ENCODE peak calls at places on chromosome 10, in four cellular contexts. One of them, this sample, is unnamed.
A peak's percentile ranks its signal among the peaks of the same experiment; 100 is the strongest.

GRCh38 chr10:3774814-3775670 is 10.0 kb downstream of the KLF6 start:
- DNase-seq in HepG2: no peak
- DNase-seq in K562: peak; percentile 50
- DNase-seq in WTC11: no peak
- DNase-seq in this sample: no peak

GRCh38 chr10:43671659-43672555 is 23.2 kb upstream of the ZNF32 start:
- DNase-seq in HepG2: peak; percentile 69
- DNase-seq in K562: peak; percentile 82
- DNase-seq in WTC11: peak; percentile 60
- DNase-seq in this sample: peak; percentile 71

GRCh38 chr10:117005454-117006055 is 568 bp upstream of the SHTN1 start:
- DNase-seq in HepG2: peak; percentile 37
- DNase-seq in K562: peak; percentile 30
- DNase-seq in WTC11: peak; percentile 64
- DNase-seq in this sample: peak; percentile 61

GRCh38 chr10:129526943-129527342 is 59.9 kb downstream of the MGMT start:
- DNase-seq in HepG2: no peak
- DNase-seq in K562: no peak
- DNase-seq in WTC11: no peak
- DNase-seq in this sample: no peak

GRCh38 chr10:100977436-100977835 is 8.1 kb downstream of the SEMA4G start:
- DNase-seq in HepG2: no peak
- DNase-seq in K562: no peak
- DNase-seq in WTC11: no peak
- DNase-seq in this sample: no peak

GRCh38 chr10:82288461-82288881 is 413.5 kb downstream of the NRG3 start:
- DNase-seq in HepG2: no peak
- DNase-seq in K562: no peak
- DNase-seq in WTC11: no peak
- DNase-seq in this sample: no peak

GRCh38 chr10:12531305-12531738 is 182.0 kb downstream of the CAMK1D start:
- DNase-seq in HepG2: no peak
- DNase-seq in K562: no peak
- DNase-seq in WTC11: no peak
- DNase-seq in this sample: no peak

GRCh38 chr10:42491001-42491592 is 147.3 kb downstream of the ZNF33B start:
- DNase-seq in HepG2: no peak
- DNase-seq in K562: peak; percentile 19
- DNase-seq in WTC11: no peak
- DNase-seq in this sample: no peak

GRCh38 chr10:119246862-119247549 is 39.6 kb downstream of the GRK5 start:
- DNase-seq in HepG2: no peak
- DNase-seq in K562: no peak
- DNase-seq in WTC11: no peak
- DNase-seq in this sample: no peak

GRCh38 chr10:86229811-86230409 is 136.7 kb downstream of the GRID1 start:
- DNase-seq in HepG2: no peak
- DNase-seq in K562: no peak
- DNase-seq in WTC11: no peak
- DNase-seq in this sample: no peak

GRCh38 chr10:51063659-51064535 is 10.4 kb upstream of the PRKG1 start:
- DNase-seq in HepG2: peak; percentile 7
- DNase-seq in K562: no peak
- DNase-seq in WTC11: no peak
- DNase-seq in this sample: no peak

GRCh38 chr10:110522365-110522988 is 24.8 kb downstream of the DUSP5 start:
- DNase-seq in HepG2: peak; percentile 64
- DNase-seq in K562: no peak
- DNase-seq in WTC11: no peak
- DNase-seq in this sample: no peak

GRCh38 chr10:21722209-21722608 is 188.2 kb downstream of the MLLT10 start:
- DNase-seq in HepG2: no peak
- DNase-seq in K562: no peak
- DNase-seq in WTC11: no peak
- DNase-seq in this sample: no peak

GRCh38 chr10:93245772-93246171 is 172.1 kb downstream of the CYP26A1 start:
- DNase-seq in HepG2: no peak
- DNase-seq in K562: no peak
- DNase-seq in WTC11: no peak
- DNase-seq in this sample: no peak

GRCh38 chr10:113056468-113057021 is 106.5 kb downstream of the TCF7L2 start:
- DNase-seq in HepG2: no peak
- DNase-seq in K562: no peak
- DNase-seq in WTC11: no peak
- DNase-seq in this sample: no peak

GRCh38 chr10:88232029-88232895 is 350.9 kb downstream of the RNLS start:
- DNase-seq in HepG2: no peak
- DNase-seq in K562: no peak
- DNase-seq in WTC11: no peak
- DNase-seq in this sample: no peak

GRCh38 chr10:120456626-120457430 is at the start of gene PLPP4:
- DNase-seq in HepG2: no peak
- DNase-seq in K562: peak; percentile 16
- DNase-seq in WTC11: peak; percentile 52
- DNase-seq in this sample: peak; percentile 81

GRCh38 chr10:129765664-129766550 is 198.2 kb downstream of the EBF3 start:
- DNase-seq in HepG2: no peak
- DNase-seq in K562: no peak
- DNase-seq in WTC11: peak; percentile 3
- DNase-seq in this sample: no peak

GRCh38 chr10:1516492-1517224 is 220.7 kb downstream of the ADARB2 start:
- DNase-seq in HepG2: no peak
- DNase-seq in K562: no peak
- DNase-seq in WTC11: no peak
- DNase-seq in this sample: no peak

GRCh38 chr10:72259491-72260214 is 14.1 kb upstream of the DDIT4 start:
- DNase-seq in HepG2: no peak
- DNase-seq in K562: peak; percentile 12
- DNase-seq in WTC11: no peak
- DNase-seq in this sample: no peak

GRCh38 chr10:130485958-130486680 is 349.9 kb downstream of the GLRX3 start:
- DNase-seq in HepG2: no peak
- DNase-seq in K562: no peak
- DNase-seq in WTC11: no peak
- DNase-seq in this sample: no peak

GRCh38 chr10:1358860-1359598 is 302.8 kb downstream of the WDR37 start:
- DNase-seq in HepG2: no peak
- DNase-seq in K562: no peak
- DNase-seq in WTC11: no peak
- DNase-seq in this sample: no peak

GRCh38 chr10:77180794-77181193 is 456.8 kb downstream of the KCNMA1 start:
- DNase-seq in HepG2: no peak
- DNase-seq in K562: no peak
- DNase-seq in WTC11: no peak
- DNase-seq in this sample: no peak

GRCh38 chr10:45071043-45071813 is 70.5 kb downstream of the ZNF22 start:
- DNase-seq in HepG2: no peak
- DNase-seq in K562: no peak
- DNase-seq in WTC11: no peak
- DNase-seq in this sample: no peak

GRCh38 chr10:102465466-102465865 is 14.1 kb upstream of the C10orf95 start:
- DNase-seq in HepG2: no peak
- DNase-seq in K562: no peak
- DNase-seq in WTC11: no peak
- DNase-seq in this sample: no peak

GRCh38 chr10:110137142-110137545 is 70.3 kb upstream of the MXI1 start:
- DNase-seq in HepG2: peak; percentile 76
- DNase-seq in K562: peak; percentile 41
- DNase-seq in WTC11: no peak
- DNase-seq in this sample: peak; percentile 71

GRCh38 chr10:11563936-11564335 is 47.5 kb downstream of the USP6NL start:
- DNase-seq in HepG2: no peak
- DNase-seq in K562: no peak
- DNase-seq in WTC11: no peak
- DNase-seq in this sample: no peak

GRCh38 chr10:101569838-101570763 is 18.0 kb downstream of the POLL start:
- DNase-seq in HepG2: peak; percentile 20
- DNase-seq in K562: peak; percentile 88
- DNase-seq in WTC11: peak; percentile 82
- DNase-seq in this sample: peak; percentile 92

GRCh38 chr10:123891147-123892011 is at the start of gene CPXM2:
- DNase-seq in HepG2: no peak
- DNase-seq in K562: no peak
- DNase-seq in WTC11: peak; percentile 63
- DNase-seq in this sample: no peak

GRCh38 chr10:69086131-69086530 is 1.8 kb upstream of the SRGN start:
- DNase-seq in HepG2: no peak
- DNase-seq in K562: peak; percentile 50
- DNase-seq in WTC11: no peak
- DNase-seq in this sample: no peak

GRCh38 chr10:79178614-79179403 is 110.0 kb downstream of the ZMIZ1 start:
- DNase-seq in HepG2: no peak
- DNase-seq in K562: peak; percentile 98
- DNase-seq in WTC11: no peak
- DNase-seq in this sample: no peak

GRCh38 chr10:84205049-84205852 is 10.9 kb downstream of the CDHR1 start:
- DNase-seq in HepG2: peak; percentile 38
- DNase-seq in K562: peak; percentile 79
- DNase-seq in WTC11: peak; percentile 82
- DNase-seq in this sample: peak; percentile 74

GRCh38 chr10:52539463-52539862 is 225.4 kb downstream of the DKK1 start:
- DNase-seq in HepG2: no peak
- DNase-seq in K562: no peak
- DNase-seq in WTC11: no peak
- DNase-seq in this sample: no peak

DNA sequence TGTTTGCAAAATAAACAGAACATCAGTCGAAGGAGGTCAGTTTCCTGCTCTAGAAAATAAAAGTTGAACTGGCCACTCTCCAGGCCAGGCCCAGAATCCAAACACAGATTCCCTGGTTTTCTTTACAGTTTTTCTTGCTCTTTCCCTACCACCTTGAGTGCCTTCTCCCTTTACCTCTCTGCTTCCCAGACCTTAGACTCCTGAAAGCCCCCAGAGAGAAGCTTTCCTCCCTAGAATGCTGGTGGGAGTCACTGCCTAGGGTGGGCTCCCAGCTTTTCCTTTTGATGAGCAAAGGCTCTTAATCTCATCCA is 6.1 kb downstream of the DNTT start:
- DNase-seq in HepG2: no peak
- DNase-seq in K562: no peak
- DNase-seq in WTC11: no peak
- DNase-seq in this sample: no peak
- TF ChIP-seq ELF4 in HepG2: no peak
- TF ChIP-seq ELF4 in K562: no peak
- TF ChIP-seq ELF4 in WTC11: no peak
- TF ChIP-seq ELF4 in this sample: no peak

GRCh38 chr10:132546567-132547420 is 9.2 kb downstream of the INPP5A start:
- DNase-seq in HepG2: no peak
- DNase-seq in K562: no peak
- DNase-seq in WTC11: peak; percentile 5
- DNase-seq in this sample: no peak
- TF ChIP-seq SP1 in HepG2: no peak
- TF ChIP-seq SP1 in K562: no peak
- TF ChIP-seq SP1 in WTC11: no peak
- TF ChIP-seq SP1 in this sample: no peak

DNA sequence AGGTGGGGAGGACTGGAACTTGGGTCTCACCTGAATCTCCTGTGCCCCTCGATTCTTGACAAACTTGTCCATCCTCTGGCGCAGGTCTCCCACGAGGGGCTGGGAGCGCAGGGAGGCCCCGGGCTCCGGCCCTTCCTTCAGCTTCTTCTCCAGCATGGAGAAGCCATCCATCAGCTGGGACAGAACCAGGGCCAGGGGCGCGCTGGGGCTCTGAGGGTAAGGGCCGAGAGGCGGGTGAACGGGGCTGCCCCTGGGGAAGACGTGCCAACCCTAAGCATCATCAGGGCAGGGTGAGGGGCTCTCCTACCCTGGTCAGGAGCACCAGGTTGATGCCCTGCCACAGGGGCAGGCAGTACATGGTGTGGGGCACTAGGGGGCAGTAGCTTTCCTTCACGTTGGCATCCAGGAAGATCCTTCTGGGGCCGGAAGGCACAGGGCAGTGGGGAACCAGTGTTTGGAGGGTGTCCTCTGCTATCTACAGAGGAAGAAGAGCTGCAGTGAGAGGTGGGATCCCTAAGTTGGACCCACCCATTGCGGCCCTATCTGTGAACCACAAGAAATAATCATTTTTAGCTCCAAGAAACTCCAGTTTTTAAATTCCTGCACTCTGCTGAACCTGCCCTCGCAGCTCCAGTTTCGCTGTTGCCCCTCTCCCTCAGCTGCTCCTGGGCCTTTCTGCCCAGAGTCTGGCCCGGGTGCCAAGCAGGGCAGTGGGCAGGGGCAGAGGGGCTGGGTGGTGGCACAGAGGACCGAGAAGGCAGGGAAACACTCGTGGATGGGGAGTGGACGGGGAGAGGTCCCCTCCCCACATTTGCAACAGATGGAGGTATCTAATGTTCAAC is 10.8 kb upstream of the PYROXD2 start:
- DNase-seq in HepG2: peak; percentile 29
- DNase-seq in K562: peak; percentile 61
- DNase-seq in WTC11: peak; percentile 83
- DNase-seq in this sample: peak; percentile 78
- TF ChIP-seq ELF4 in HepG2: no peak
- TF ChIP-seq ELF4 in K562: no peak
- TF ChIP-seq ELF4 in WTC11: no peak
- TF ChIP-seq ELF4 in this sample: no peak

DNA sequence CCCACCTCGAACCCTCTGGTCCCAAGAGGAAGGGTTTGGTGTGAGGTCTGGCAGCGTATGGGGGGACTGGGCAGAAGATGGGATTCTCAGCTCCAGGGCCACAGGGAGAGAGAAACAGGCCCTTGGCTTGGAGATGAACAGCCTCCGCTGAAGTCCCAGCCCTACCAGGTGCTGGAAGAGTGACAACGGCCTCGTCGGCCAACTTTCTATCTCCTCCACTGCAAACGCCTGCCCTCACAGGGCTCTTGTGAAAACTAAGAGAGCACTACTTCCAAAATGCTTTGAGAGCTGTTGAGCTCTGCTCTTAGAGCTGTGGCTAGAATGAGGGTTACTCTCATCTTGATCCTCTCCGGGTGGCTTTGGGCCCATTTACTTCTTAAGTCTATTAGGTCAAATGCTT is 63.5 kb downstream of the AFAP1L2 start:
- DNase-seq in HepG2: no peak
- DNase-seq in K562: no peak
- DNase-seq in WTC11: no peak
- DNase-seq in this sample: no peak
- TF ChIP-seq SP1 in HepG2: no peak
- TF ChIP-seq SP1 in K562: no peak
- TF ChIP-seq SP1 in WTC11: no peak
- TF ChIP-seq SP1 in this sample: no peak

DNA sequence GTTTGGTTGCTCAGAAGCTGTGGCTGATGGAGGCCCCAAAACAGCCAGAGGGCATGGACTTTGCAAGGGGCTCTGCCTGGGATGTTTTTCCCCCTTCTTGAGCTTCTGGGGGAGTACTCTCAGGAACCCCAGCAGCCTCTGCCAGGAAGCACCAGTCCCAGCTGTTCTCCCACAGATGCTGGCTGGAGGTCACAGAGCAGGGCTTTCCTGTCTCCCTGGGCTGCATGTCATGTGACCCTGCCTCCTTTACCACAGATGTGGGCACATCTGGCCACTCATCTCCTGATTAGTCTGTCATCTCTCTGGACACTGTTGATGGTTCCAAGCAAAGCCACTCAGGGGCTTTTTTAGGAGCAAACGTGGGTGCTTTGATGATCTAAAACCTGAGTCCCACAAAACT is 136.7 kb downstream of the NEURL1 start:
- DNase-seq in HepG2: no peak
- DNase-seq in K562: no peak
- DNase-seq in WTC11: no peak
- DNase-seq in this sample: no peak
- TF ChIP-seq ELF4 in HepG2: no peak
- TF ChIP-seq ELF4 in K562: no peak
- TF ChIP-seq ELF4 in WTC11: no peak
- TF ChIP-seq ELF4 in this sample: no peak

This sample was measured in HEK293T.